ENCODE peak calls at places on chromosome 5, in four cellular contexts. N is spleen, J is IMR-90, D is tibial artery. P is an unnamed sample.

GRCh38 chr5:118611332-118611945 is 376.9 kb downstream of the DTWD2 start:
- DNase-seq in N (no peak), J (peak), D (no peak), P (no peak)

GRCh38 chr5:93915142-93915553 is 173.7 kb upstream of the POU5F2 start:
- DNase-seq in N (no peak), J (peak), D (no peak), P (no peak)

GRCh38 chr5:65808818-65809217 is 86.8 kb downstream of the NLN start:
- DNase-seq in N (no peak), J (peak), D (no peak), P (no peak)

GRCh38 chr5:78964889-78965288 is 20.2 kb downstream of the ARSB start:
- DNase-seq in N (no peak), J (peak), D (no peak), P (no peak)

GRCh38 chr5:159764283-159764927 is 151.9 kb upstream of the ADRA1B start:
- DNase-seq in N (no peak), J (peak), D (no peak), P (no peak)

GRCh38 chr5:98940586-98940985 is 11.8 kb upstream of the CHD1 start:
- DNase-seq in N (no peak), J (peak), D (no peak), P (no peak)

GRCh38 chr5:138869763-138870500 is 5.2 kb downstream of the LRRTM2 start:
- DNase-seq in N (no peak), J (peak), D (no peak), P (no peak)

GRCh38 chr5:160685695-160686094 is 166.3 kb downstream of the ATP10B start:
- DNase-seq in N (no peak), J (no peak), D (no peak), P (no peak)

GRCh38 chr5:172403191-172403794 is 51.0 kb downstream of the SH3PXD2B start:
- DNase-seq in N (no peak), J (peak), D (peak), P (no peak)

GRCh38 chr5:177497011-177497296 is 450 bp downstream of the PDLIM7 start:
- DNase-seq in N (no peak), J (no peak), D (peak), P (no peak)

GRCh38 chr5:177497297-177498012 is at the start of gene PDLIM7:
- DNase-seq in N (peak), J (peak), D (peak), P (peak)

GRCh38 chr5:177494356-177495195 is 2.8 kb downstream of the PDLIM7 start:
- DNase-seq in N (peak), J (peak), D (peak), P (peak)

GRCh38 chr5:177495243-177496060 is 2.0 kb downstream of the PDLIM7 start:
- DNase-seq in N (peak), J (peak), D (peak), P (peak)

DNA sequence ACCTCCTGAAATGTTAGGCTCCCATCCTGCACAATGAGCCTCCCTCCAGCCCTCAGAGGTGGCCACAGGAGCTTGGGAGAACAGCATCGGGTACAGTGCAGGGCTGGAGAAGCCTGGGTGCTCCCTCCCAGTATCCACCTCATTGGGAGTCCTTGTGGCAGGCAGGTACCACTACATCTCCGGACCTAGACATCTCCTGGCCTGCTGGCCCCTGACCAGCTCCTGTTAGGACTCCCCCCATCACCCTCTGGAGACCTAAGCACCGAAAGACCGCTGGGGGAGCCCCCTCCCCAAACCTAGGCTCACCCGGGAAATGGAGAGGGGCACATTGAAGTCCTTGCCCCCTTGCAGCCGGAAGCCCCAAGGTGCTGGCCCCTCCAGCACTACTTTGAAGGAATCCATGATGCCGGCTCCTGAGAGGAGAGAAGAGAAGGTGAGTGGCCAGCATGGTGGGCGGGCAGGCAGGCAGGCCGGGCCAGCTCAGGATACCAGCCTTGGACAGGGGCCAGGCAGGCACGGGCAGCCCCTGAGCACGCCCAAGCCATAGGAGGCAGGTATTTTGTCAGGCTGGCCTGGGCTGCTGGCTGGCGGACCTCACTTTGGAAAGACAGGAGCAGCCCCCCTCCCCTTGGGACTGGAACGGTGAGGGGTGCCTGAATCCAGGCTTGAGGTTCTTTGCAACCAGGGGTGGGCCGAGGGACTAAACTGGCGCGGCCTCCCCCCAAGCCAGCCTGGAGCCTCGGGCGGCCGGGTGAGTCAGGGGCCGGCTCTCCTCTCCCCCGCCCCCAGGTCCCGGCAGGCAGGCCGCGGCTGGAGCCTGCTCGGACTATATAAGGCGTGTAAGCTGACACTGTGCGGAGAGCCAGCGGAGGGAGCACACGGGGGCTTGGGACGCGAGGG is 1.0 kb downstream of the PDLIM7 start:
- DNase-seq in N (peak), J (peak), D (peak), P (peak)
- TF ChIP-seq CTCF in N (no peak), J (peak), D (peak), P (peak)

GRCh38 chr5:113757508-113757907 is 244.0 kb downstream of the YTHDC2 start:
- DNase-seq in N (no peak), J (no peak), D (no peak), P (no peak)
- TF ChIP-seq CTCF in N (no peak), J (no peak), D (no peak), P (no peak)

DNA sequence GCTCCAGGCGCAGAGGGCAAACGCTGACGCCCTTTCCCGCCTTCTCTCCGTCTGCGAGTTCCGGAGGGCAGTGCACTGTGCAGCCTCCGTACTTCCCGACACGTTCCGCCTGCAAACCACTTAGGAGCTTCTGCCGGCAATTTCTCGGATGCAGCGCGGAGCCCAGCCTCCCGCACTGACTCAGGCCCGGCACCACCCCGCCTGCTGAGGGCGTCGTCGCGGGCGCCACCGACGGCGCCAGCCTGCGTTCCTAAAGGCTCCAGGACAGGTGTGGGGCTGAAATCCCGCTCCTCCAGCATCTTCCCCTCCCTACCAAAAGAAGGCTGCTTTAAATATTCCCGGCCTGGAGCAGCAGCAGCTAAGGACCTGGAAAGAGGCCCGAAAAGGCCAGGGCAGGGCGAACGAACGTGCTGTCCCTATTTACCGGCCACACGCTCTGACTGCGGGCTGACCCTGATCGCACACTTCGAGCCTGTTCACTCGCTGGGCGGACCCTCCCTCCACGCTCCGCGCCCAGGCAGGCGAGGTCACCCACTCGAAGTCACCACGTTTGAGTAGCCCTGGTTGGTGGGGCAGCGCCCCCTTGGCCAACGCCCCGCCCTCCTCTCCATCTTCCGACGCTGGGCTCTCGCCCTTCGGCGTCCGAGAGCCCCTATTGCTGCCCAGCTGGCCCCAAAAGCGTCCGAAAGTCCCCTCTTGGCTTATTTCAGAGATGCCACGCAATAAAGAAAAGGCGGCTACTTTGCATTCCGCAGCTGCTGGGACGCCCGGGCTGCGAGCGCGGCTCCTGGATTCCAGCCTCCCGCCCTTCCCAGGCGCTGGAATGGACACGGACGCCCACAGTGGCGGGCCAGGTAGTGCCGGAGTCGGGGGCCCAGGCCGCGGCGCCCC is 9.6 kb upstream of the TRIM36 start:
- DNase-seq in N (peak), J (no peak), D (no peak), P (no peak)
- TF ChIP-seq CTCF in N (no peak), J (no peak), D (no peak), P (no peak)

GRCh38 chr5:181217111-181217804 is 5.8 kb upstream of the TRIM41 start:
- DNase-seq in N (peak), J (peak), D (peak), P (no peak)
- TF ChIP-seq CTCF in N (no peak), J (no peak), D (peak), P (no peak)

GRCh38 chr5:181186902-181187499 is 18.0 kb downstream of the TRIM7 start:
- DNase-seq in N (peak), J (no peak), D (no peak), P (no peak)

GRCh38 chr5:181189363-181189961 is 15.5 kb downstream of the TRIM7 start:
- DNase-seq in N (peak), J (peak), D (peak), P (no peak)

GRCh38 chr5:181189962-181190710 is 14.9 kb downstream of the TRIM7 start:
- DNase-seq in N (peak), J (no peak), D (peak), P (no peak)

GRCh38 chr5:181187500-181188213 is 17.3 kb downstream of the TRIM7 start:
- DNase-seq in N (peak), J (peak), D (peak), P (peak)

DNA sequence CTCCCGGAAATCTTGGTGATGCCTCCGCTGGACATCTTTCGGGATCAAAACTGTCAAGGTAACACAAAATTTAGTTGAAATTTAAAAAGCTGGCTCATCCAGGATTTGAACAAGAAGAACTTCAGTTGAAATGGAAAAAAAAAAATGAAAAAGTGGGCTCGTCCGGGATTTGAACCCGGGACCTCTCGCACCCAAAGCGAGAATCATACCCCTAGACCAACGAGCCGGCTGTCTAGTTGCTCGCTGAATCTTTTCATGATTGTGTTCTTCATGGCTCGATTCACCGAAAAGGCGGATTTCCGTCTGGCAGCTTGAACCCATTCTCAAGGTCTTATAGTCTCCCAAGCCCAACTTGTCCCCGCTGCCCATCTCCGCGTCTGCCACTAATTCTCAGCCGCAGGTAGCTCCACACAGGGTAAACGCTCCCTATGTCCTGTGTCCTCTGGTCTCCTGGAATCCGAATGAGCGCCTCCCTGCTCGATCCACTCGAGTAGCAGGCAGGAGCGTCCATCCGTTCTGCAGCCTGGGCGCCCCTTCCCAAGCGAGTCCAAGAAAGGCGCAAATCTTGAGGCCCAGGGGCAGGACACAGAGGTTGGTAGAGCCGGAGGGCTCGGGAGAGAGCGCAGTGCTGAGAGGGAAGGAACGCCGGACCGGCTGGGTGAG is 16.2 kb downstream of the TRIM7 start:
- DNase-seq in N (peak), J (peak), D (peak), P (peak)
- TF ChIP-seq CTCF in N (no peak), J (no peak), D (no peak), P (no peak)

DNA sequence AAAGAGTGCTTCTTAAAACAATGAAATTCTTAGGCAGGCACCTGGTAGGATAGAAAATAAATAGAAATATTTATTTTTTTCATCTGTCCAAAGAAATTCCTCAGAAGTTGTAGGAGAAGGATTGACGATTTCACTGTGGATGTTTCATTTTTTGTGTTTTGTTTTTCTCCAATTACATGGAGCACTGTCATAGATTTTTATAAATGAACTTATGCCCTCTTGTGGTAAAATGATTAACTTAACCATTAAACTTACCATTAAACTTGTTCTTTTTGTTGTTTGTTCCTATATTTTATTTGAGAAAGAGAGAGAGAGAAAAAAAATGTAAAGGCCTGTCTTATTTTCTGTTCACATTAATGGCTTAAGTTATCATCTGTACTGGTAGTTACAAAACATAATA is 339.2 kb downstream of the PRR16 start:
- DNase-seq in N (no peak), J (peak), D (no peak), P (no peak)
- TF ChIP-seq CTCF in N (no peak), J (peak), D (peak), P (peak)

DNA sequence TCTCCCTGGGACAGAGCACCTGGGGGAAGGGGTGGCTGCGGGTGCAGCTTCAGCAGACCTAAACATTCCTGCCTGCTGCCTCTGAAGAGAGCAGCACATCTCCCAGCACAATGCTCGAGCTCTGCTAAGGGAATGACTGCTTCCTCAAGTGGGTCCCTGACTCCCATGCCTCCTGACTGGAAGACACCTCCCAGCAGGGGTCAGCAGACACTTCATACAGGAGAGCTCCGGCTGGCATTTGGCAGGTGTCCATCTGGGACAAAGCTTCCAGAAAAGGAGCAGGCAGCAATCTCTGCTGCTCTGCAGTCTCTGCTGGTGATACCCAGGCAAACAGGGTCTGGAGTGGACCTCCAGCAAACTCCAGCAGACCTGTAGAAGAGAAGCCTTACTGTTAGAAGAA is 77.2 kb downstream of the SLCO6A1 start:
- DNase-seq in N (no peak), J (no peak), D (no peak), P (no peak)
- TF ChIP-seq CTCF in N (no peak), J (no peak), D (no peak), P (no peak)

GRCh38 chr5:32450952-32451351 is 6.4 kb upstream of the ZFR start:
- DNase-seq in N (no peak), J (no peak), D (no peak), P (no peak)
- TF ChIP-seq CTCF in N (no peak), J (peak), D (no peak), P (no peak)

DNA sequence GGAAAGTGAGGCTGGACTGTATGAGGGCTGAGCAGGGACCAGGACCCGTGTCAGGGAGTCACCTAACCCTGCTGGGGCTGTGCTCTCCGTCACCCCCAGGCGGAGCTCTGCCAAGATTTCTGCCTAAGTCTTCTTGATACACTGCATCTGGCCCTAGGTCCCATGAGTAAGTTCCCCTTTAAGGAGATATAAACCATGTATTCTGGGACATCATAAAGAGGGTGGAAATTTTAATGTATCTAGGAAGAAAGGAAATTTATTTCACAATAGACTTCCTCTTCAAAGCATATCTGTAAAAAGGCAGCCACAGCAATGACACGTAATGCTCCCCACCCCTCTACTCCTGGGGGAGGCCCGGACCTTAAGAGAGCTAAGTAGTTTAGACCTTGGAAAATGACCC is 183.4 kb downstream of the FBXL7 start:
- DNase-seq in N (no peak), J (peak), D (no peak), P (no peak)
- TF ChIP-seq CTCF in N (no peak), J (peak), D (no peak), P (no peak)

GRCh38 chr5:30650311-30650710 is 543.2 kb upstream of the CDH6 start:
- DNase-seq in N (no peak), J (no peak), D (no peak), P (no peak)
- TF ChIP-seq CTCF in N (no peak), J (no peak), D (no peak), P (no peak)

P was measured in CD14-positive monocyte.